ENCODE peak calls at places on chromosomes 12 and 14, in seven cellular contexts. T is aorta; M is AG10803; C is stimulated activated CD4-positive, alpha-beta T cell treated with anti-CD3 and anti-CD28 coated beads, Interleukin-1b, Interleukin-23, amount 100 ng/mL, for 1 hour; V is RKO; U is bronchial epithelial cell; L is frontal cortex. P is an unnamed sample.

GRCh38 chr14:58878740-58879139 is 241.0 kb downstream of the DACT1 start:
- DNase-seq in M (no peak), L (no peak), U (peak; percentile 21), T (no peak), V (no peak), C (no peak), P (peak; percentile 38)

GRCh38 chr12:124513297-124513867 is 54.0 kb downstream of the NCOR2 start:
- DNase-seq in V (no peak), C (no peak), M (no peak), U (peak; percentile 29), T (no peak), L (no peak), P (no peak)

GRCh38 chr12:90037740-90038139 is 329.1 kb upstream of the ATP2B1 start:
- DNase-seq in C (no peak), M (no peak), L (no peak), T (no peak), U (no peak), V (no peak), P (peak; percentile 69)

GRCh38 chr14:37253905-37254304 is 56.2 kb downstream of the MIPOL1 start:
- DNase-seq in L (no peak), C (no peak), U (peak; percentile 72), M (peak; percentile 55), T (peak; percentile 46), V (peak; percentile 65), P (peak; percentile 76)

GRCh38 chr12:45299132-45299692 is 83.3 kb downstream of the ANO6 start:
- DNase-seq in M (peak; percentile 91), T (peak; percentile 57), L (no peak), V (no peak), U (peak; percentile 72), C (no peak), P (peak; percentile 75)

GRCh38 chr12:94435511-94435927 is 24.1 kb downstream of the CEP83 start:
- DNase-seq in L (no peak), C (no peak), U (no peak), M (peak; percentile 16), T (no peak), V (no peak), P (no peak)

GRCh38 chr14:95255013-95255412 is 64.7 kb downstream of the CLMN start:
- DNase-seq in T (no peak), C (no peak), V (no peak), M (no peak), L (no peak), U (no peak), P (no peak)

GRCh38 chr14:95662376-95663186 is 23.6 kb upstream of the TCL1B start:
- DNase-seq in C (no peak), T (no peak), M (peak; percentile 2), U (no peak), L (no peak), V (no peak), P (peak; percentile 7)

GRCh38 chr14:38342803-38343202 is 86.9 kb upstream of the CLEC14A start:
- DNase-seq in T (no peak), U (peak; percentile 15), M (peak; percentile 89), V (no peak), C (no peak), L (no peak), P (peak; percentile 91)

GRCh38 chr14:45085004-45085403 is 1.1 kb downstream of the PRPF39 start:
- DNase-seq in V (peak; percentile 54), T (no peak), U (peak; percentile 29), L (no peak), C (no peak), M (peak; percentile 52), P (peak; percentile 60)

GRCh38 chr14:78725086-78725485 is 554.9 kb downstream of the NRXN3 start:
- DNase-seq in C (no peak), V (no peak), T (no peak), U (no peak), M (no peak), L (no peak), P (no peak)

GRCh38 chr14:102539544-102540309 is 30.2 kb upstream of the ANKRD9 start:
- DNase-seq in U (peak; percentile 37), T (no peak), V (no peak), L (no peak), M (no peak), C (no peak), P (peak; percentile 71)

GRCh38 chr12:104682790-104683279 is 226.1 kb downstream of the CHST11 start:
- DNase-seq in U (no peak), C (peak; percentile 54), V (no peak), T (no peak), M (no peak), L (no peak), P (no peak)

GRCh38 chr14:59342108-59342507 is 123.1 kb downstream of the GPR135 start:
- DNase-seq in T (no peak), C (no peak), V (no peak), M (no peak), U (no peak), L (no peak), P (no peak)

GRCh38 chr14:30607156-30607780 is 14.9 kb upstream of the SCFD1 start:
- DNase-seq in L (no peak), M (peak; percentile 23), C (no peak), T (no peak), V (no peak), U (no peak), P (peak; percentile 32)

GRCh38 chr12:122111070-122111750 is 32.7 kb downstream of the MLXIP start:
- DNase-seq in T (no peak), U (peak; percentile 77), V (no peak), L (no peak), M (no peak), C (no peak), P (no peak)

GRCh38 chr12:11754256-11754655 is 104.8 kb downstream of the ETV6 start:
- DNase-seq in C (no peak), L (no peak), T (no peak), M (no peak), U (no peak), V (no peak), P (no peak)

GRCh38 chr14:100304825-100305445 is 1.3 kb downstream of the SLC25A29 start:
- DNase-seq in C (no peak), T (peak; percentile 69), V (peak; percentile 48), L (no peak), U (peak; percentile 30), M (no peak), P (peak; percentile 19)

GRCh38 chr12:57888407-57889157 is 42.1 kb upstream of the CTDSP2 start:
- DNase-seq in V (no peak), T (peak; percentile 67), L (no peak), C (no peak), U (peak; percentile 99), M (peak; percentile 65), P (peak; percentile 81)

GRCh38 chr12:10562306-10562933 is 51.0 kb downstream of the MAGOHB start:
- DNase-seq in M (peak; percentile 56), L (peak; percentile 29), V (peak; percentile 65), U (peak; percentile 62), T (no peak), C (no peak), P (peak; percentile 67)

P was measured in fibroblast of mammary gland.